ENCODE peak calls at places on chromosomes 7 and 10, in seven cellular contexts. M, F, P, O, C, Y and B are unnamed samples.

GRCh38 chr7:127189885-127190284 is 62.9 kb downstream of the GRM8 start:
- DNase-seq in Y (no peak), M (no peak), P (peak; percentile 32), O (no peak), F (no peak), C (no peak), B (no peak)

GRCh38 chr10:30215131-30215530 is 133.9 kb downstream of the MTPAP start:
- DNase-seq in F (no peak), P (no peak), O (no peak), C (no peak), M (peak; percentile 21), Y (no peak), B (no peak)

GRCh38 chr10:122854648-122855047 is 9.0 kb upstream of the CUZD1 start:
- DNase-seq in C (no peak), P (no peak), Y (no peak), M (peak; percentile 38), O (no peak), F (no peak), B (no peak)

GRCh38 chr7:16762177-16762576 is 8.6 kb downstream of the TSPAN13 start:
- DNase-seq in O (no peak), C (no peak), F (no peak), Y (peak; percentile 90), P (no peak), M (no peak), B (no peak)

GRCh38 chr7:142626420-142627035 is 122.7 kb upstream of the PRSS1 start:
- DNase-seq in P (peak; percentile 24), M (peak; percentile 44), O (peak; percentile 78), Y (peak; percentile 55), C (no peak), F (peak; percentile 84), B (peak; percentile 64)

GRCh38 chr10:119393019-119393418 is 149.5 kb downstream of the RGS10 start:
- DNase-seq in C (no peak), O (no peak), P (no peak), Y (no peak), F (no peak), M (no peak), B (no peak)

GRCh38 chr7:26103541-26104070 is 48.4 kb upstream of the NFE2L3 start:
- DNase-seq in O (no peak), C (no peak), P (no peak), Y (no peak), F (no peak), M (no peak), B (no peak)

GRCh38 chr10:107072028-107072427 is 92.5 kb downstream of the SORCS1 start:
- DNase-seq in M (no peak), O (no peak), C (no peak), F (no peak), P (no peak), Y (no peak), B (no peak)

GRCh38 chr7:132575336-132575986 is 809 bp downstream of the PLXNA4 start:
- DNase-seq in F (peak; percentile 59), Y (peak; percentile 12), P (peak; percentile 58), O (no peak), M (peak; percentile 78), C (no peak), B (peak; percentile 82)

GRCh38 chr7:48170506-48170905 is 752 bp upstream of the ABCA13 start:
- DNase-seq in O (no peak), Y (no peak), F (no peak), C (no peak), P (no peak), M (no peak), B (no peak)

GRCh38 chr10:116769791-116770190 is 27.4 kb upstream of the HSPA12A start:
- DNase-seq in M (peak; percentile 84), O (no peak), P (no peak), C (no peak), F (no peak), Y (no peak), B (no peak)

GRCh38 chr10:42952358-42952757 is 124.5 kb upstream of the RET start:
- DNase-seq in C (peak; percentile 34), M (no peak), Y (peak; percentile 35), F (peak; percentile 92), O (no peak), P (no peak), B (peak; percentile 70)

GRCh38 chr7:73828107-73828803 is 2.5 kb upstream of the CLDN4 start:
- DNase-seq in P (no peak), O (no peak), C (peak; percentile 72), Y (peak; percentile 99), M (peak; percentile 40), F (no peak), B (no peak)

GRCh38 chr10:59668081-59668480 is 41.6 kb downstream of the SLC16A9 start:
- DNase-seq in P (no peak), Y (no peak), F (no peak), M (no peak), C (no peak), O (no peak), B (no peak)

GRCh38 chr7:50264908-50265307 is 39.6 kb upstream of the IKZF1 start:
- DNase-seq in P (no peak), F (no peak), C (no peak), O (no peak), M (no peak), Y (no peak), B (no peak)

GRCh38 chr7:113119429-113119828 is 1.1 kb upstream of the SMIM30 start:
- DNase-seq in O (no peak), F (no peak), Y (no peak), P (no peak), M (no peak), C (no peak), B (no peak)

GRCh38 chr7:113113912-113114311 is 4.4 kb downstream of the SMIM30 start:
- DNase-seq in C (no peak), O (peak; percentile 81), F (peak; percentile 34), Y (no peak), M (peak; percentile 6), P (peak; percentile 7), B (no peak)

GRCh38 chr7:113120647-113121046 is 2.3 kb upstream of the SMIM30 start:
- DNase-seq in F (no peak), O (peak; percentile 48), P (no peak), M (no peak), Y (no peak), C (no peak), B (no peak)

GRCh38 chr7:113122657-113123252 is 4.4 kb upstream of the SMIM30 start:
- DNase-seq in P (no peak), O (peak; percentile 91), C (no peak), M (no peak), Y (no peak), F (no peak), B (no peak)

GRCh38 chr7:113118074-113118959 is at the start of gene SMIM30:
- DNase-seq in C (peak; percentile 94), F (peak; percentile 86), Y (peak; percentile 94), M (peak; percentile 93), O (peak; percentile 97), P (peak; percentile 94), B (peak; percentile 96)
- H3K4me1 ChIP-seq in C (no peaks in the 10 kb centered on the region), F (no peaks in the 10 kb centered on the region), Y (no peaks in the 10 kb centered on the region), M (peaks cover 27% of the 10 kb centered on the region), O (peaks cover 56% of the 10 kb centered on the region), P (peaks cover 19% of the 10 kb centered on the region), B (no peaks in the 10 kb centered on the region)

GRCh38 chr10:110642980-110643655 is 1.0 kb upstream of the RBM20 start:
- DNase-seq in C (no peak), O (no peak), P (no peak), F (peak; percentile 74), M (no peak), Y (no peak), B (no peak)

GRCh38 chr10:110643670-110644597 is at the start of gene RBM20:
- DNase-seq in O (no peak), C (no peak), Y (no peak), F (peak; percentile 59), P (peak; percentile 72), M (peak; percentile 34), B (peak; percentile 86)

GRCh38 chr10:110644598-110645462 is 694 bp downstream of the RBM20 start:
- DNase-seq in M (no peak), P (no peak), Y (no peak), O (no peak), F (no peak), C (no peak), B (no peak)

GRCh38 chr10:110641256-110641655 is 2.9 kb upstream of the RBM20 start:
- DNase-seq in Y (peak; percentile 14), P (peak; percentile 67), F (peak; percentile 88), C (no peak), O (no peak), M (no peak), B (no peak)

DNA sequence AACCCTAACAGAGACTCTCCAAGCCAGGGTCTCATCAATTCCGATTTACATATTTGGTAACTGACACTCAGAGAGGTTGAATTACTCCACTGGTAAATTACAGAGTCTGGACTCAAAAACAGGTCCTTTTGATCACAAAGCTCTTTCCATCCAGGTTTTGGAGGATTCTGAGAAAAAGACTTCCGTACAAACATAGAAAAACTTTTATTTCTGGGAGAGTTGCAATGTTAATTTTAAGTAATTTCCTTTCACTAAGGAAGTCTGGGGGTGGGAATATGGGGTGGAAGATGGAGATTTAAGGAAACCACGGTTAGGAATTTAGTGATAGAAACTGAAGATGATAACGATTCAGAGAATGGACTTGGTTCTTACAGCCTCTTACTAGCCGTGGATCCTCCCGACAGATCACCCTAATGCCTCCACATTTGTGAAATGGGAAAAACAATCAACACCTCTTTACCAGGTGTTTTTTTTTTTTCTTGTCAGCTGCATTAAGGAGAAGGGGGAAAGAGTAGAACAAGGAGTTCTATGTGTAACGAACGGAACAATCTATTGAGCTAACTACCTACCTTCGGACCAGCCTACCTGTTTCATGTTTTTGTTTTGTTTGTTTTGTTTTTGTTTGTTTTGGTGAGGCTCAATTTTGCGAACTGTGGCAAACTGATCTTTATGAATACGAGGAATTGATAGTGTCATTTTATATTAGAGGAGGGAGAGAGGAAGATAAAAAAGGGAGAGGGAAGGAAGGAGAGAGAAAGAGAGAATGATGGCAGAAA is 1.7 kb upstream of the RBM20 start:
- DNase-seq in P (no peak), O (no peak), M (no peak), C (no peak), F (no peak), Y (no peak), B (no peak)
- H3K4me1 ChIP-seq in P (peaks cover 18% of the 10 kb centered on the region), O (no peaks in the 10 kb centered on the region), M (peaks cover 38% of the 10 kb centered on the region), C (no peaks in the 10 kb centered on the region), F (peaks cover 2% of the 10 kb centered on the region), Y (no peaks in the 10 kb centered on the region), B (no peaks in the 10 kb centered on the region)

DNA sequence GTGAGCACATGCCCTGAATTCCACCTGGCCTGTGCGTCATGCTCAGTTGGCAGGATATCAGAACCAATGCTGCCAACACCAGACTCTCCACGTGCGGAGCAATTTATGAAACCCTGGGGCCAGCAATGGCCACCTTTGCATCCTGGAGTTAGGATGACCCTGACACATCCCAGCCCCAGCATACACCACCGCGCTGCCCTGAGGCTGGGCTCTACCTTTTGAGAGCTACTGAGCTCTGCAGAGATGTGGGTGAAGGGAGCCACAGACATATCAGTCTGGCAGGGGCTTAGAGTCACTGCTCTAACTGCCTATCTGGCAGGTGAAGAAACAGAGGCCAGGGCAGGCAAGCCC is 41.9 kb downstream of the SYPL1 start:
- DNase-seq in C (peak; percentile 63), O (peak; percentile 72), M (no peak), Y (peak; percentile 60), F (no peak), P (no peak), B (no peak)
- H3K4me1 ChIP-seq in C (peaks cover 9% of the 10 kb centered on the region), O (peaks cover 100% of the 10 kb centered on the region), M (peaks cover 13% of the 10 kb centered on the region), Y (peaks cover 7% of the 10 kb centered on the region), F (no peaks in the 10 kb centered on the region), P (peaks cover 75% of the 10 kb centered on the region), B (no peaks in the 10 kb centered on the region)

DNA sequence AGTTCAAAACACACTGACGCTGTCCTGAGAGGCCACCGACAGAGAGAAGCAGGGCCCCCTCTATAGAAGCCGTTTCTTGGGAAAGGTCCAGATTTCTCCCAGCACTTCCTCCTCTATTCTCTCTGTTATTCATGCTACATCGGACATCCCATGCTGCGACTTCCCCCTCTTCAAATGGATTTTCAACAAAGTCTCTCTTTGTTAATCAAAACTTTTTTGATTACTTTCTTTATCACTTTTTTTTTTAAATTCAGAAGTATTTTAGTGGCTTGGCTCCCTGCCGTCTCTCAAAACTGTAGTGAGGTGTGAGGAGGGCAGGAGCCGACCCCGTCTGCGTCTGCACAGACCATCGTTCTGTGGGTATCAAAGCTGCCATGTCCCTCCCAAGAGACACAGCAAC is 298.9 kb upstream of the PITRM1 start:
- DNase-seq in F (no peak), P (no peak), M (no peak), O (no peak), Y (no peak), C (no peak), B (no peak)
- H3K4me1 ChIP-seq in F (no peaks in the 10 kb centered on the region), P (peaks cover 51% of the 10 kb centered on the region), M (no peaks in the 10 kb centered on the region), O (no peaks in the 10 kb centered on the region), Y (no peaks in the 10 kb centered on the region), C (peaks cover 22% of the 10 kb centered on the region), B (no peaks in the 10 kb centered on the region)